ENCODE peak calls at places on chromosomes 6 and 20, in six cellular contexts. I, Z, A, G, S and D are unnamed samples.

GRCh38 chr20:35344354-35344837 is 52.2 kb upstream of the FAM83C start:
- DNase-seq in G (peak; percentile 46), Z (no peak), S (peak; percentile 79), A (no peak), I (peak; percentile 67), D (peak; percentile 56)

GRCh38 chr6:168916576-168917207 is 337.0 kb downstream of the THBS2 start:
- DNase-seq in I (no peak), Z (peak; percentile 71), G (no peak), S (no peak), A (no peak), D (peak; percentile 26)

GRCh38 chr20:58021481-58021880 is 207.0 kb downstream of the ANKRD60 start:
- DNase-seq in S (no peak), Z (no peak), G (no peak), I (no peak), A (peak; percentile 17), D (peak; percentile 46)

GRCh38 chr6:147207851-147208754 is 3.9 kb downstream of the STXBP5 start:
- DNase-seq in G (no peak), S (no peak), I (no peak), Z (no peak), A (no peak), D (no peak)

GRCh38 chr6:56065408-56065807 is 182.0 kb downstream of the COL21A1 start:
- DNase-seq in A (no peak), G (no peak), Z (no peak), S (no peak), I (no peak), D (no peak)

GRCh38 chr6:134637282-134637681 is 312.6 kb downstream of the ALDH8A1 start:
- DNase-seq in A (no peak), G (no peak), Z (no peak), I (no peak), S (no peak), D (no peak)

GRCh38 chr20:3652217-3652616 is 11.0 kb downstream of the GFRA4 start:
- DNase-seq in A (no peak), I (no peak), S (no peak), G (peak; percentile 91), Z (peak; percentile 36), D (no peak)

GRCh38 chr6:73525546-73526330 is 4.9 kb upstream of the EEF1A1 start:
- DNase-seq in Z (no peak), A (no peak), I (no peak), S (no peak), G (no peak), D (no peak)

GRCh38 chr6:75524322-75524972 is 30.8 kb upstream of the FILIP1 start:
- DNase-seq in G (no peak), A (peak; percentile 36), S (peak; percentile 84), I (peak; percentile 17), Z (no peak), D (no peak)

GRCh38 chr6:13794184-13794583 is 20.2 kb downstream of the MCUR1 start:
- DNase-seq in A (no peak), G (no peak), I (no peak), S (peak; percentile 88), Z (no peak), D (no peak)

GRCh38 chr6:82419859-82420258 is 56.2 kb downstream of the TPBG start:
- DNase-seq in S (no peak), Z (no peak), A (no peak), G (no peak), I (no peak), D (no peak)

GRCh38 chr6:13013681-13014550 is 297.3 kb downstream of the PHACTR1 start:
- DNase-seq in G (no peak), S (peak; percentile 25), A (peak; percentile 41), Z (no peak), I (no peak), D (no peak)

GRCh38 chr20:53837126-53837826 is 233.1 kb downstream of the BCAS1 start:
- DNase-seq in I (peak; percentile 67), Z (no peak), S (no peak), G (no peak), A (no peak), D (no peak)